ENCODE peak calls at places on chromosomes 3 and 15, in four cellular contexts. One of them, this sample, is unnamed.

GRCh38 chr15:66702770-66703539 is 919 bp downstream of the SMAD6 start:
- DNase-seq in mesendoderm: no peak
- DNase-seq in RWPE2: no peak
- DNase-seq in heart right ventricle: peak; percentile 44
- DNase-seq in this sample: peak; percentile 27

GRCh38 chr15:34984884-34985630 is 3.0 kb downstream of the ZNF770 start:
- DNase-seq in mesendoderm: no peak
- DNase-seq in RWPE2: no peak
- DNase-seq in heart right ventricle: no peak
- DNase-seq in this sample: no peak

GRCh38 chr3:191499307-191500125 is 38.6 kb downstream of the PYDC2 start:
- DNase-seq in mesendoderm: no peak
- DNase-seq in RWPE2: no peak
- DNase-seq in heart right ventricle: peak; percentile 49
- DNase-seq in this sample: peak; percentile 42

GRCh38 chr3:197541756-197542539 is 13.8 kb downstream of the BDH1 start:
- DNase-seq in mesendoderm: peak; percentile 85
- DNase-seq in RWPE2: no peak
- DNase-seq in heart right ventricle: peak; percentile 48
- DNase-seq in this sample: peak; percentile 65

GRCh38 chr3:186060222-186060621 is 48.7 kb downstream of the ETV5 start:
- DNase-seq in mesendoderm: no peak
- DNase-seq in RWPE2: no peak
- DNase-seq in heart right ventricle: no peak
- DNase-seq in this sample: no peak

GRCh38 chr3:24270204-24270671 is 224.4 kb downstream of the THRB start:
- DNase-seq in mesendoderm: no peak
- DNase-seq in RWPE2: no peak
- DNase-seq in heart right ventricle: no peak
- DNase-seq in this sample: no peak

GRCh38 chr3:146189519-146190173 is 28.7 kb upstream of the PLOD2 start:
- DNase-seq in mesendoderm: peak; percentile 79
- DNase-seq in RWPE2: no peak
- DNase-seq in heart right ventricle: no peak
- DNase-seq in this sample: no peak

GRCh38 chr3:104521606-104522336 is 844.9 kb upstream of the ALCAM start:
- DNase-seq in mesendoderm: no peak
- DNase-seq in RWPE2: no peak
- DNase-seq in heart right ventricle: no peak
- DNase-seq in this sample: no peak

GRCh38 chr3:120816728-120817127 is 74.2 kb downstream of the GTF2E1 start:
- DNase-seq in mesendoderm: no peak
- DNase-seq in RWPE2: no peak
- DNase-seq in heart right ventricle: no peak
- DNase-seq in this sample: no peak

GRCh38 chr3:139897759-139898158 is 37.2 kb upstream of the CLSTN2 start:
- DNase-seq in mesendoderm: no peak
- DNase-seq in RWPE2: no peak
- DNase-seq in heart right ventricle: no peak
- DNase-seq in this sample: no peak

GRCh38 chr3:70823622-70824021 is 511.2 kb upstream of the MDFIC2 start:
- DNase-seq in mesendoderm: no peak
- DNase-seq in RWPE2: no peak
- DNase-seq in heart right ventricle: no peak
- DNase-seq in this sample: no peak

DNA sequence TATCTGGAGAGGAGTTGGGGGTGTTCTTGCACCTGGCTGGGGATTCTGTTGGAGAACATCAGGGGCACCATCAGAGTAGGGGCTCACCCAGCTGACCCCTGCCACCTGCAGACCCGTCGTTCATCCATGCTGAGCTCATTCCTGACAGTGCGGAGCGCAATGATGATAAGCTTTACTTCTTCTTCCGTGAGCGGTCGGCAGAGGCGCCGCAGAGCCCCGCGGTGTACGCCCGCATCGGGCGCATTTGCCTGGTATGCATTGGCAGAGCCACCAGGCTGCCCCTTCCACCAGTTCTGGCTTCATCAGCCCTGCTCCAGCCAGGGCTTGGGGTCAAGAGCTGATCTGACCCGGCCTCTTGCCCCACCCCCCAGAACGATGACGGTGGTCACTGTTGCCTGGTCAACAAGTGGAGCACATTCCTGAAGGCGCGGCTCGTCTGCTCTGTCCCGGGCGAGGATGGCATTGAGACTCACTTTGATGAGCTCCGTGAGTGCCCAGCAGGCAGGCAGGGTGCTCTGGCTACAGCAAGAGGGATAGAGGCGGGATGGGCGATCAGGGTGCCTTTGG is 8.8 kb upstream of the GNAT1 start:
- DNase-seq in mesendoderm: no peak
- DNase-seq in RWPE2: no peak
- DNase-seq in heart right ventricle: no peak
- DNase-seq in this sample: no peak
- H3K27ac ChIP-seq in mesendoderm: no peak overlapping the region
- H3K27ac ChIP-seq in RWPE2: no peak overlapping the region
- H3K27ac ChIP-seq in heart right ventricle: no peak overlapping the region
- H3K27ac ChIP-seq in this sample: no peak overlapping the region

GRCh38 chr15:45131510-45131909 is 1.7 kb downstream of the DUOX1 start:
- DNase-seq in mesendoderm: no peak
- DNase-seq in RWPE2: no peak
- DNase-seq in heart right ventricle: no peak
- DNase-seq in this sample: no peak

GRCh38 chr15:45132844-45133560 is 3.2 kb downstream of the DUOX1 start:
- DNase-seq in mesendoderm: no peak
- DNase-seq in RWPE2: no peak
- DNase-seq in heart right ventricle: no peak
- DNase-seq in this sample: no peak

GRCh38 chr15:45134682-45135604 is 5.1 kb downstream of the DUOX1 start:
- DNase-seq in mesendoderm: peak; percentile 45
- DNase-seq in RWPE2: peak; percentile 77
- DNase-seq in heart right ventricle: peak; percentile 35
- DNase-seq in this sample: no peak

GRCh38 chr15:45134046-45134445 is 4.3 kb downstream of the DUOX1 start:
- DNase-seq in mesendoderm: no peak
- DNase-seq in RWPE2: no peak
- DNase-seq in heart right ventricle: no peak
- DNase-seq in this sample: no peak

DNA sequence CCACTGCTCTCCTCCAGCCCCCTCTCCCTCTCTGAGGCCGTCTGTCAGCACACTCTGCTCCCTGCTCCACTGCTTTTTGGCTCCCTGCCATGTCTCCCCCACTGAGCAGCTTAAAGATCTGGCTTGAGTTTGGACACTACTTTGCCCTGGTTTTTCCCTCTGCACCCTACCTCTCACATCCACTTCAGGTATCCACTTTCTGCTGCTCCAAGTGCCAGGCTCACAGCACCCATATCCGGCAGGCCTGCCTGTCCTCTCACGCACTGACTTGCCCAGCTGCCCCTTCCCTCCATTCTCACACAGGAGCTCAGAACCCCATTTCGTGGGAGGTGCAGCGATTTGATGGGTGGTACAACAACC is 3.7 kb downstream of the DUOX1 start:
- DNase-seq in mesendoderm: no peak
- DNase-seq in RWPE2: no peak
- DNase-seq in heart right ventricle: no peak
- DNase-seq in this sample: no peak
- H3K27me3 ChIP-seq in mesendoderm: peaks cover 56% of the 10 kb centered on the region
- H3K27me3 ChIP-seq in RWPE2: no peaks in the 10 kb centered on the region
- H3K27me3 ChIP-seq in heart right ventricle: peaks cover 89% of the 10 kb centered on the region
- H3K27me3 ChIP-seq in this sample: peaks cover 77% of the 10 kb centered on the region

DNA sequence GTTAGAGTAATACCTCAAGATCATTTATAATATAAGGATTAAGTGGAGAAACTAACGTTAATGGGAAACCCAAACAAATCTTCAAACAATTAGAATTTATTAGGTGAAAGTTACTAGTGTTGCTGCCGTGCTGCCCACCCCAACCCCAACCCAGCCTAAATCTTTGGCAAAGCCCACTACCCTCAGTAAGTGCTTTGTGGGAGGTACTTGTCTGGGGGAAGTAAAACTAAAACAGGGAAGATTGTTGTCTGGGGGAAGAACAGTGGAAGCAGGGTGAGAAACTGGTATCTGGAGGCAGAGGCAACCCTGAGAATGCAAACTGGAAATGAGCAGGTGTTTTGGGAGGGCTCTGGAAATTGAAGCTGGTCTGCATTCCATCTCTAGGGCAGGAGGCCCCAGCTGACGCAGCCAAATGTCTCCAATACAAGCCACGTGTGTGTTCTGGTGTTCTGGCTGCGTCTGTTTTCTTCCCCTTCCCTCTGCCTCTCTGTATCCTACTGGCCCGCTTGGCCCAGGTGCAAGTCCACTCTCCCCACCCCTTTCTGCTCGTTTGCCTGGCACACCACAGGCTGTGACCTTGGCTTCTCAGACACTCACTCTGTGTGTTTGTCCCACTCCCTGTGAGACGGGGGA is 32.7 kb downstream of the FEM1B start:
- DNase-seq in mesendoderm: no peak
- DNase-seq in RWPE2: no peak
- DNase-seq in heart right ventricle: peak; percentile 36
- DNase-seq in this sample: peak; percentile 47
- H3K4me1 ChIP-seq in mesendoderm: no peaks in the 10 kb centered on the region
- H3K4me1 ChIP-seq in RWPE2: peaks cover 5% of the 10 kb centered on the region
- H3K4me1 ChIP-seq in heart right ventricle: peaks cover 15% of the 10 kb centered on the region
- H3K4me1 ChIP-seq in this sample: peaks cover 16% of the 10 kb centered on the region

GRCh38 chr15:75835990-75836952 is 7.0 kb upstream of the UBE2Q2 start:
- DNase-seq in mesendoderm: no peak
- DNase-seq in RWPE2: no peak
- DNase-seq in heart right ventricle: no peak
- DNase-seq in this sample: no peak
- H3K27ac ChIP-seq in mesendoderm: no peak overlapping the region
- H3K27ac ChIP-seq in RWPE2: peak overlapping the region; percentile 72
- H3K27ac ChIP-seq in heart right ventricle: no peak overlapping the region
- H3K27ac ChIP-seq in this sample: peak overlapping the region; percentile 7

GRCh38 chr15:90638241-90638691 is 78.9 kb upstream of the BLM start:
- DNase-seq in mesendoderm: no peak
- DNase-seq in RWPE2: no peak
- DNase-seq in heart right ventricle: no peak
- DNase-seq in this sample: no peak
- H3K27me3 ChIP-seq in mesendoderm: no peaks in the 10 kb centered on the region
- H3K27me3 ChIP-seq in RWPE2: no peaks in the 10 kb centered on the region
- H3K27me3 ChIP-seq in heart right ventricle: no peaks in the 10 kb centered on the region
- H3K27me3 ChIP-seq in this sample: no peaks in the 10 kb centered on the region

DNA sequence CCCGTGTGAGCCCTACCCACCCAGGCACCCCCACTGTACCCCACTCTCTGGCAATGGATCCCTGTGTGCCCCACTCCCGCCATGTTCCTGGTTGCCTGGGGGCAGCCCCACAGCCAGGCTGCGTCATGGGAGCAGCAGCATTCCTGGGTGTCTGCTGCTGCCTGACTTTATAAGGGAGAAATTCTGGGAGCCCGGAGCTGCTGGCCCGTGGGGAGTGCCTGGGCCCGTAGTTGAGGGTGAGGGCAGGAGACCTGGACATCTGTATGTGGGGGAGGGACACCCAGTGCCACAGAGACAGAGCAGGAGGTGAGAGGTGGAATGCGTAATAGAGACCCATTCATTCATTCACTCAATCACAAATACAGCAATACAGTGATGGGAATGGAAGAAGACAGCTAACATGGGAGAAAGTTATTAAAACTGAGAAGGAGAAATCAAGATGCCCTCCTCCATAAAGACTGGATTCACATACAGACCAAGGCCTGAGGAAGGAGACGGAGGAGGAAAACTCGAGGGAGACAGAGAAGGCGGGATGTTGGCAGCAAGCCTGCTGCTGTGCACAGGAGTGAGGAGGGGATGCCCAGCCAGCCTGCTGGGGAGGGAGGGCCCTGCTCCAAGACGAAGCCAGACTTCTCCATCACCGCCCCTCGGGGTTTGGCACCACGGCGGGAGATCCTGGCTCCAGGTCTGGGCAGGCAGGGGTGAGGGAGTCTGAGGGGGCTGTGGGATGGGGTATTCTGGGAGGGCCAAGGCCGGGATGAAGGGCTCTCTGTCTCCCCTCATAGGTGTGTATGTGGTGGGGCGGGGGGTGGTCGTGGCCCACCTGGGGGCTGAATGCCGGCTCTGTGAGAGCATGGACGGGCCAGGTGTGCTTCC is 14.9 kb downstream of the CSPG4 start:
- DNase-seq in mesendoderm: no peak
- DNase-seq in RWPE2: no peak
- DNase-seq in heart right ventricle: no peak
- DNase-seq in this sample: no peak
- H3K4me1 ChIP-seq in mesendoderm: peaks cover 2% of the 10 kb centered on the region
- H3K4me1 ChIP-seq in RWPE2: peaks cover 39% of the 10 kb centered on the region
- H3K4me1 ChIP-seq in heart right ventricle: peaks cover 77% of the 10 kb centered on the region
- H3K4me1 ChIP-seq in this sample: peaks cover 89% of the 10 kb centered on the region

GRCh38 chr3:132084982-132085381 is 50.2 kb upstream of the CPNE4 start:
- DNase-seq in mesendoderm: no peak
- DNase-seq in RWPE2: no peak
- DNase-seq in heart right ventricle: no peak
- DNase-seq in this sample: no peak

GRCh38 chr3:132088291-132088690 is 53.5 kb upstream of the CPNE4 start:
- DNase-seq in mesendoderm: no peak
- DNase-seq in RWPE2: no peak
- DNase-seq in heart right ventricle: no peak
- DNase-seq in this sample: no peak

GRCh38 chr3:132087356-132087755 is 52.5 kb upstream of the CPNE4 start:
- DNase-seq in mesendoderm: no peak
- DNase-seq in RWPE2: no peak
- DNase-seq in heart right ventricle: no peak
- DNase-seq in this sample: no peak

GRCh38 chr3:132090921-132091320 is 56.1 kb upstream of the CPNE4 start:
- DNase-seq in mesendoderm: no peak
- DNase-seq in RWPE2: no peak
- DNase-seq in heart right ventricle: no peak
- DNase-seq in this sample: no peak
- H3K27ac ChIP-seq in mesendoderm: no peak overlapping the region
- H3K27ac ChIP-seq in RWPE2: no peak overlapping the region
- H3K27ac ChIP-seq in heart right ventricle: no peak overlapping the region
- H3K27ac ChIP-seq in this sample: no peak overlapping the region

GRCh38 chr3:12454076-12454807 is 30.0 kb upstream of the TSEN2 start:
- DNase-seq in mesendoderm: no peak
- DNase-seq in RWPE2: no peak
- DNase-seq in heart right ventricle: no peak
- DNase-seq in this sample: no peak
- H3K27me3 ChIP-seq in mesendoderm: no peaks in the 10 kb centered on the region
- H3K27me3 ChIP-seq in RWPE2: no peaks in the 10 kb centered on the region
- H3K27me3 ChIP-seq in heart right ventricle: no peaks in the 10 kb centered on the region
- H3K27me3 ChIP-seq in this sample: no peaks in the 10 kb centered on the region

DNA sequence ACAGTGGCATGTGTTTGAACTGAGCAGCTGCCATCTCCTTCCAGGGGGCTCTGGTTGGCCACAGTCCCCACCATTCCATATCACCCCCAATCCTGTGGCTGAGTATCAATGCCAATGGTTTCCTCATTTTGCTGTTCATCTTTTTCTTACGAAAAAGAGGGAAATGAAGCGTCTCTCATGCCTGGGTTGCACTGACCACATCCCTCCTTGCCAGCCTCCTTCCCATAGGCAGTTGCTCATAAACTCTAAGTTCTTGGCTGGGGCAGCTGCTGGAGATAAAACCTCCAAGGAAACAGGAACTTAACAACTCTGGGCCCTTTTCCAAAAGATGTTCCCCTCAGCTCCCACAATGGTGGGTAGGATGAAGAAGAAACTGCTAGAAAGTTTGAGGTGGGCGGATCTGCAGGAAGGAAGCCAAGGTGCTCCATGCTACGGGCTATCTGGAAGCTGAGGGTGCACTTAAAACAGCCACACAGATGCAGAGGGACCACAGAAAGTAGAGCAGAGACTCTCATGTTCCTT is 29.3 kb downstream of the SLC6A11 start:
- DNase-seq in mesendoderm: no peak
- DNase-seq in RWPE2: no peak
- DNase-seq in heart right ventricle: no peak
- DNase-seq in this sample: no peak
- H3K4me1 ChIP-seq in mesendoderm: no peaks in the 10 kb centered on the region
- H3K4me1 ChIP-seq in RWPE2: no peaks in the 10 kb centered on the region
- H3K4me1 ChIP-seq in heart right ventricle: no peaks in the 10 kb centered on the region
- H3K4me1 ChIP-seq in this sample: no peaks in the 10 kb centered on the region

This sample was measured in left ventricle myocardium inferior.